ENCODE peak calls at places on chromosomes 7 and 10, in four cellular contexts. K is mammary epithelial cell, J is psoas muscle, I is brain microvascular endothelial cell. C is an unnamed sample.

GRCh38 chr10:132554991-132555647 is 17.5 kb downstream of the INPP5A start:
- DNase-seq in K (no peak), J (no peak), I (no peak), C (no peak)

GRCh38 chr7:113321201-113321600 is 202.8 kb upstream of the SMIM30 start:
- DNase-seq in K (no peak), J (no peak), I (peak; percentile 31), C (no peak)

GRCh38 chr10:133335238-133336122 is 1.2 kb downstream of the CALY start:
- DNase-seq in K (no peak), J (peak; percentile 57), I (peak; percentile 50), C (no peak)

GRCh38 chr10:27741173-27742091 is 4.2 kb downstream of the MKX start:
- DNase-seq in K (no peak), J (peak; percentile 18), I (no peak), C (no peak)

GRCh38 chr7:96320437-96320836 is 1.5 kb downstream of the SLC25A13 start:
- DNase-seq in K (no peak), J (no peak), I (no peak), C (no peak)

GRCh38 chr7:1028775-1029636 is 15.3 kb upstream of the GPR146 start:
- DNase-seq in K (peak; percentile 88), J (peak; percentile 84), I (peak; percentile 94), C (peak; percentile 73)

GRCh38 chr7:7521259-7521658 is 14.4 kb downstream of the COL28A1 start:
- DNase-seq in K (no peak), J (no peak), I (peak; percentile 6), C (no peak)

GRCh38 chr10:86400705-86401587 is 34.4 kb upstream of the GRID1 start:
- DNase-seq in K (peak; percentile 25), J (peak; percentile 51), I (no peak), C (no peak)

GRCh38 chr7:96308253-96308949 is 13.5 kb downstream of the SLC25A13 start:
- DNase-seq in K (no peak), J (no peak), I (no peak), C (no peak)

GRCh38 chr10:22710139-22710745 is 4.1 kb downstream of the PIP4K2A start:
- DNase-seq in K (no peak), J (no peak), I (no peak), C (no peak)

GRCh38 chr10:19775286-19775685 is 40.9 kb upstream of the PLXDC2 start:
- DNase-seq in K (no peak), J (no peak), I (no peak), C (no peak)

GRCh38 chr7:262251-262572 is 27.8 kb upstream of the FOXL3 start:
- DNase-seq in K (no peak), J (no peak), I (no peak), C (no peak)

GRCh38 chr7:27116962-27117686 is 13.4 kb downstream of the HOXA4 start:
- DNase-seq in K (peak; percentile 34), J (no peak), I (no peak), C (no peak)

GRCh38 chr7:6234384-6234783 is 38.0 kb downstream of the CYTH3 start:
- DNase-seq in K (no peak), J (no peak), I (no peak), C (no peak)

GRCh38 chr10:114245128-114245791 is 6.2 kb downstream of the VWA2 start:
- DNase-seq in K (peak; percentile 97), J (no peak), I (no peak), C (no peak)

GRCh38 chr7:157876469-157877285 is 539.9 kb downstream of the DNAJB6 start:
- DNase-seq in K (no peak), J (no peak), I (no peak), C (no peak)

GRCh38 chr7:15581352-15581951 is 19.6 kb upstream of the AGMO start:
- DNase-seq in K (no peak), J (no peak), I (no peak), C (no peak)

GRCh38 chr7:21767300-21767900 is 178.3 kb downstream of the CDCA7L start:
- DNase-seq in K (peak; percentile 71), J (no peak), I (peak; percentile 70), C (no peak)

GRCh38 chr10:130904676-130905075 is 406.8 kb downstream of the TCERG1L start:
- DNase-seq in K (no peak), J (no peak), I (no peak), C (no peak)

GRCh38 chr7:104686286-104686685 is 327.7 kb upstream of the KMT2E start:
- DNase-seq in K (no peak), J (no peak), I (no peak), C (no peak)

GRCh38 chr10:24723788-24724380 is at the start of gene ARHGAP21:
- DNase-seq in K (peak; percentile 78), J (peak; percentile 76), I (peak; percentile 65), C (no peak)

GRCh38 chr7:47875998-47876744 is 72.1 kb downstream of the PKD1L1 start:
- DNase-seq in K (no peak), J (no peak), I (no peak), C (no peak)

GRCh38 chr10:127384532-127384931 is 164.6 kb upstream of the NPS start:
- DNase-seq in K (no peak), J (no peak), I (no peak), C (no peak)

GRCh38 chr7:17521437-17521836 is 223.0 kb downstream of the AHR start:
- DNase-seq in K (peak; percentile 86), J (no peak), I (peak; percentile 74), C (no peak)

GRCh38 chr10:126242352-126243260 is 145.7 kb downstream of the ADAM12 start:
- DNase-seq in K (peak; percentile 47), J (no peak), I (peak; percentile 80), C (no peak)

DNA sequence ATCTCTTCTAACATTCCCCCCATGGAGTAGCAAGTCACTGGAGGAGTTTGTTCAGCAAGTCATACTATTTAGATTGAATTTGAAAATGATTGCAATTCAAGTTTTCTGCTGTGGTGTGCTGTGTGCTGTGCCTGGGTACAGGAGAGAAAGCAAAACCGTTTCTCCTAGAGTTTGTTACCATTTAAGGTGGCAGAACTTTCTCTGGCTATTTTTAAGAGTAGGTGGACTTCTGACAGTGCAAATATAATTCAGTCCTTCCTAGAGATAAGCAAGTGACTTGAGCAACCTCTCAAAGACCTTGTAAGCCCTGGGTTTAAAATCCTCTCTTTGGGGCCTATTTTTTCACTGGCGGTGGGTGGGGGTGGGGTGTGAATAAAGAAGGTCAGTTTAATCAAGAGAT is 42.9 kb upstream of the FGL2 start:
- DNase-seq in K (no peak), J (no peak), I (no peak), C (no peak)
- TF ChIP-seq CTCF in K (no peak), J (no peak), I (no peak), C (no peak)

GRCh38 chr7:99036531-99037175 is 107.3 kb downstream of the SMURF1 start:
- DNase-seq in K (peak; percentile 20), J (peak; percentile 50), I (peak; percentile 48), C (no peak)
- TF ChIP-seq CTCF in K (peak; percentile 26), J (peak; percentile 29), I (peak; percentile 70), C (peak; percentile 9)

DNA sequence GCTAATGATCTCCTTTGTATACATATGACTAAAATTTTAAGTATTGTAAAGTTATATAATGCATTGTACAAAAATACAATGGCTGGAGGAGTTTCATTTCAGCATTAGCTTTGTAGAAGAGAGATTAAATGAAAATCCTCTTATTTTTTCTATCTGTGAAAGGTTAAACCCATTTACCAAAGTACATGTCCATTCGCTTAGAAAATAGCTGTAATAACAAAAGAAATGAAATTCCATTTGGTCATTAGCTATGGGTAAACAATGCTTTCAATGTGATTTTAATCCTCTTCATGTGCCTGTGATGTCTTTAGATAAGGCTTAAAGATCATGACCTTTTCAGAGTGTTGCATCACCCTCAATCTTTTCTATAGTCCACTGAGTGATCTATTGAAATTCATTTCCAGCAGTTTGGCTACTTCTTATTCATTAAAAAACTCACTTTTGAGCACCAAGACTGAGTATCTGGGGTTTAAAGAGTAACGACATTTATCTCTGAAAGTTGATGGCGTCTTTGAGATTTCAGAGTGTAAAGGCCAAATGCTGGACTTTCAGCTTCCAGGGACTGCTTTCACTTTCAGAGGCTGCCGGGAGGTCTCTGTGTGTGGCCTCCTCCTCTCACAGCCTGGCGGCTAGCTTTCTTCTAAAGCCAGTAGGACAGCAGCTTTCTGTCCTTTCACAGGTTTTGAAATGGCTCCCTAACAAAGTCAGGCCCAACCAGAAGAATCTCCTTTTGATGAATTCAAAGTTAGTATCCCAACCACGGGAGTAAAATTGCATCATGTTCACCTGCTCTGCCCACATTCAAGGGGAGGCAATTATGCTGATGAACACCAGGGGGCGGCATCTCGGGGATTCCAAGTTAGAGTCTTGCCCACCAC is 701.4 kb upstream of the COBL start:
- DNase-seq in K (no peak), J (no peak), I (no peak), C (no peak)
- TF ChIP-seq CTCF in K (no peak), J (no peak), I (peak; percentile 29), C (no peak)

DNA sequence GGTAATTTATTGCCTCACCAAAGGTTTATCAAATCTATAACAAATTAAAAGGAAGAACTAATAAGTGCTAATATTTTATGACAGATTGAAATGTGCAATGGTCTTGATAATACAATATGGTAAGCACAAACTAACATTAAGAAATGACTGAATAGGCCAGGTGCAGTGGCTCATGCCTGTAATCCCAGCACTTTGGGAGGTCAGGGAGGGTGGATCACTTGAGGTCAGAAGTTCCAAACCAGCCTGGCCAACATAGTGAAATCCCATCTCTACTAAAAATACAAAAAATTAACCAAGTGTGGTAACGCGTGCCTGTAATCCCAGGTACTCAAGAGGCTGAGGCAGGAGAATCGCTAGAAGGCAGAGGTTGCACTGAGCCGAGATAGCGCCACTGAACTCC is 3.5 kb downstream of the MTPAP start:
- DNase-seq in K (no peak), J (no peak), I (no peak), C (no peak)
- TF ChIP-seq CTCF in K (no peak), J (no peak), I (no peak), C (no peak)

GRCh38 chr7:151038951-151039849 is 9.1 kb upstream of the ASIC3 start:
- DNase-seq in K (peak; percentile 73), J (peak; percentile 78), I (peak; percentile 94), C (no peak)
- TF ChIP-seq CTCF in K (no peak), J (no peak), I (no peak), C (no peak)

GRCh38 chr10:36725581-36726520 is 399.5 kb upstream of the ANKRD30A start:
- DNase-seq in K (peak; percentile 95), J (peak; percentile 49), I (peak; percentile 76), C (no peak)
- TF ChIP-seq CTCF in K (peak; percentile 71), J (no peak), I (peak; percentile 63), C (peak; percentile 59)

GRCh38 chr10:124545756-124546369 is 84.2 kb downstream of the LHPP start:
- DNase-seq in K (no peak), J (no peak), I (no peak), C (no peak)

GRCh38 chr10:124545346-124545745 is 83.7 kb downstream of the LHPP start:
- DNase-seq in K (no peak), J (no peak), I (no peak), C (no peak)

GRCh38 chr10:124544711-124545110 is 83.1 kb downstream of the LHPP start:
- DNase-seq in K (no peak), J (no peak), I (no peak), C (no peak)

GRCh38 chr10:124547651-124548168 is 86.1 kb downstream of the LHPP start:
- DNase-seq in K (no peak), J (no peak), I (no peak), C (no peak)

GRCh38 chr10:124546957-124547650 is 85.5 kb downstream of the LHPP start:
- DNase-seq in K (no peak), J (no peak), I (no peak), C (no peak)
- TF ChIP-seq CTCF in K (no peak), J (no peak), I (no peak), C (no peak)